ENCODE peak calls at places on chromosomes 16 and 17, in nine cellular contexts. A is small intestine; I is left cardiac atrium; S is NCI-H1436; B is T follicular helper cell; M is stimulated activated CD4-positive, alpha-beta T cell treated with anti-CD3 and anti-CD28 coated beads, Interleukin-15, amount 100 ng/mL, for 48 hours; Q is cardiac fibroblast; G is iris pigment epithelial cell; D is thyroid gland. H is an unnamed sample.

GRCh38 chr16:85612191-85612800 is 826 bp upstream of the GSE1 start:
- DNase-seq in B (no peak), S (no peak), G (peak), Q (peak), I (peak), M (no peak), A (peak), D (peak), H (peak)

GRCh38 chr17:17892731-17893130 is 55.9 kb upstream of the SREBF1 start:
- DNase-seq in I (no peak), S (no peak), A (no peak), D (no peak), B (no peak), G (no peak), Q (no peak), M (no peak), H (no peak)

GRCh38 chr16:85735225-85735722 is 15.6 kb downstream of the C16orf74 start:
- DNase-seq in D (no peak), B (peak), Q (no peak), M (no peak), I (no peak), A (peak), G (no peak), S (no peak), H (no peak)

GRCh38 chr16:56630134-56630533 is 2.3 kb upstream of the MT1M start:
- DNase-seq in B (no peak), D (no peak), Q (no peak), S (no peak), A (no peak), I (no peak), M (no peak), G (no peak), H (no peak)

GRCh38 chr17:45221081-45221996 is at the start of gene FMNL1:
- DNase-seq in S (no peak), I (no peak), A (no peak), D (no peak), G (no peak), Q (no peak), M (no peak), B (no peak), H (no peak)

GRCh38 chr17:83084621-83085056 is 5.2 kb downstream of the METRNL start:
- DNase-seq in A (peak), M (no peak), D (peak), I (no peak), Q (no peak), G (no peak), S (peak), B (no peak), H (no peak)

GRCh38 chr16:46763147-46763546 is 15.0 kb upstream of the MYLK3 start:
- DNase-seq in Q (no peak), M (no peak), I (peak), G (no peak), D (no peak), S (no peak), A (no peak), B (no peak), H (no peak)

GRCh38 chr16:26963109-26963508 is 103.6 kb upstream of the C16orf82 start:
- DNase-seq in M (peak), B (no peak), Q (peak), A (peak), I (no peak), G (peak), S (no peak), D (no peak), H (peak)

GRCh38 chr17:8681175-8681949 is 50.8 kb upstream of the MYH10 start:
- DNase-seq in Q (peak), M (no peak), B (no peak), D (no peak), A (no peak), I (no peak), G (peak), S (no peak), H (peak)

GRCh38 chr17:9228408-9229159 is 207.3 kb downstream of the NTN1 start:
- DNase-seq in B (no peak), M (no peak), I (no peak), Q (peak), A (no peak), G (peak), S (no peak), D (no peak), H (peak)

GRCh38 chr16:81697321-81697885 is 81.7 kb upstream of the PLCG2 start:
- DNase-seq in S (peak), Q (peak), G (peak), M (peak), D (peak), B (no peak), I (no peak), A (peak), H (peak)

GRCh38 chr17:41672153-41672552 is 16.5 kb upstream of the EIF1 start:
- DNase-seq in S (no peak), D (no peak), B (no peak), M (no peak), Q (no peak), G (no peak), A (no peak), I (no peak), H (no peak)

GRCh38 chr17:59311051-59311468 is 20.4 kb upstream of the YPEL2 start:
- DNase-seq in G (peak), I (peak), D (peak), S (peak), Q (peak), M (peak), B (no peak), A (peak), H (peak)

H was measured in hepatocyte.